ENCODE peak calls at places on chromosome 2, in seven cellular contexts. Z is spleen, X is uterus, P is breast epithelium, T is sigmoid colon, J is A549, R is HepG2. V is an unnamed sample. For H3K4me1, the result is how much of the 10 kb centered on the place peaks cover.

GRCh38 chr2:101999122-101999789 is 7.5 kb downstream of the IL1R2 start:
- DNase-seq in J (peak), P (no peak), Z (no peak), T (no peak), X (no peak), R (peak), V (peak)

GRCh38 chr2:236503100-236503499 is 66.5 kb upstream of the ACKR3 start:
- DNase-seq in X (no peak), Z (no peak), J (peak), P (no peak), T (no peak), R (no peak), V (no peak)

GRCh38 chr2:218019411-218020060 is 16.7 kb upstream of the TNS1 start:
- DNase-seq in Z (peak), P (no peak), X (no peak), R (no peak), J (no peak), T (no peak), V (no peak)

GRCh38 chr2:226754821-226755536 is 44.6 kb downstream of the IRS1 start:
- DNase-seq in X (no peak), J (no peak), T (no peak), R (no peak), P (no peak), Z (no peak), V (no peak)

GRCh38 chr2:27856386-27856785 is 33.8 kb downstream of the RBKS start:
- DNase-seq in P (no peak), T (no peak), J (no peak), R (no peak), X (no peak), Z (no peak), V (no peak)

GRCh38 chr2:96637385-96638143 is 548 bp downstream of the KANSL3 start:
- DNase-seq in T (peak), Z (peak), X (peak), R (peak), P (peak), J (peak), V (peak)

GRCh38 chr2:226114436-226114835 is 685.2 kb downstream of the IRS1 start:
- DNase-seq in T (no peak), X (no peak), P (no peak), R (peak), J (peak), Z (no peak), V (peak)

GRCh38 chr2:198795419-198795818 is 662.3 kb downstream of the SATB2 start:
- DNase-seq in Z (no peak), P (no peak), R (no peak), X (no peak), J (no peak), T (no peak), V (no peak)

GRCh38 chr2:80591233-80591632 is 286.7 kb upstream of the LRRTM1 start:
- DNase-seq in X (no peak), T (no peak), Z (no peak), J (no peak), R (no peak), P (no peak), V (no peak)

GRCh38 chr2:170492010-170492409 is 223.1 kb upstream of the SP5 start:
- DNase-seq in T (no peak), P (no peak), Z (no peak), X (no peak), J (no peak), R (no peak), V (no peak)
- H3K4me3 ChIP-seq in T (no peak), P (no peak), Z (no peak), X (no peak), J (no peak), R (no peak), V (no peak)

GRCh38 chr2:142040554-142040953 is 90.3 kb downstream of the LRP1B start:
- DNase-seq in Z (no peak), T (no peak), R (no peak), P (no peak), J (no peak), X (no peak), V (no peak)

GRCh38 chr2:142037744-142038143 is 93.1 kb downstream of the LRP1B start:
- DNase-seq in T (no peak), Z (no peak), X (no peak), P (no peak), J (peak), R (no peak), V (no peak)

GRCh38 chr2:142041105-142041504 is 89.7 kb downstream of the LRP1B start:
- DNase-seq in R (no peak), X (no peak), P (no peak), T (no peak), Z (no peak), J (no peak), V (no peak)

GRCh38 chr2:142037051-142037450 is 93.8 kb downstream of the LRP1B start:
- DNase-seq in T (no peak), J (no peak), P (no peak), X (no peak), Z (no peak), R (no peak), V (no peak)

DNA sequence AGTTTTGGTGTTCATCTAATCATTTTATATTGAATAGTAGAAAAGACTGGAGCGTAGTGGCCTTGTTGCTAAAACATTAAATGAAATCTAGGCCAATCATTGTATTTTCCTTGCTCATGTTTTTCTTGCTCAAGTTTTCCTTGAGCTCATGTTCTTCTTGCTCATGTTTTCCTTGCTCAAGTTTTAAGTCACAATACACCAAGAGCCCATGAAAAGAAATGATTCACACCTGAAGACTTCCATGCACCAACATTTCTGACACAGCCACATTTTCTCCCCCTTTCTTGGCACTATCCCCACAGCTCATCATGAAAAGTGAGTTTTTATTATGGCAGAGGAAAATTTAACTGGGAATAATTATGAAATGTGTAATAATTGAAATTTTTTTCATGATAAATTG is 92.0 kb downstream of the LRP1B start:
- DNase-seq in P (no peak), T (no peak), J (no peak), R (no peak), Z (no peak), X (no peak), V (no peak)
- H3K4me1 ChIP-seq in P (under half), T (under half), J (under half), R (under half), Z (under half), X (under half), V (under half)

DNA sequence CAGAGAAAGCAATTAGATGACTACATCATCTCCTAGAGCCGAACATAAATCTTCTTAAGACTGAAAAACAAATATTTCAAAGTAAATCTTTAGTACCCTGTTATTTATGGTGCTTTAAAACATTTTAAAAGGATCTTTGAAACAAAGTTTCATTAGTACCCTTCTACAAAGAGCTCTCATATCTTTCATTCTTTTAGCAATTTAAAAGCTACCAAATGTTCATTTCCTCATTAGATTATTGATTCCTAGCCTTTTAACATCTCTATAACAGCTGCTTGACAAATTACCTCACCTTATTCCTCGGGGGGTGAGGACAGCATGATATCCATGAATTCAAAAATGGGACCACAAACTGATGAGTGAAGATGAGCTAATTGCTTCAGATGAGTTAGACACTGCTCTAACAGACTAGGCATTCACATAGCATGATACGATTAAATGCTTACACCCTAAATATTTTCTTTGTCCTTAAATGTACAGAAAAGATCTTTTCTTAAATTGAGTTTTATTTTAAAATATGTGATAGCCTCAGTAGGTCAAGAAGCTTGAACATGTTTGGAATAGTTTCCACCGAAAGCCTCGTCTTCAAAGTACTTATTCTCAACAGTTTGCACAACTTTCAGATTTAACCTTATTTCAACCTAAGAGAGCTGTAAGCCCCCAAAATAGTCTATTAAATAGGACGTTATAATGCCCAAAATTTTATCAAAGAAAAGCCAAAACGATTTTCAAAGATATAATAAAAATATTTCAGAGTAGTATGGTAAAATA is 2.1 kb downstream of the ATAD2B start:
- DNase-seq in Z (no peak), X (no peak), J (no peak), R (no peak), T (no peak), P (no peak), V (no peak)
- TF ChIP-seq POLR2A in Z (no peak), X (no peak), J (no peak), R (no peak), T (no peak), P (no peak), V (no peak)

DNA sequence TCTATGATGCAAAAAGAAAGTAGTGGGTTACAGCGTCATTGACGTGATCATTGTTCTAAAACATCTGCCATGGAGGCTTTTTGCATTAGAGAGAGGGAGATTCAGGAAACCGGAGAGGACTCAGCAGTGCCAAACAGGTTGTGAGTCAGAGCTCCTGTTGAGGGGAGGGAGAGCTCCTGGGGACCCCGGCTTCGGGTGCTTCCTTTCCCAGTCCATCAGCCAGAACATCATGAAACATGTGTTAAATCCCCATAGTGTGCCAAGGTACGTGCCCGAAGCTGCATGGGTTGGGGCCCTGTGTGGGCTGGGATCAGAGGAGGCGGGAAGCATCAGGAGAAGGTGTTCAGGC is 793 bp upstream of the CYRIA start:
- DNase-seq in X (no peak), T (no peak), J (no peak), R (no peak), P (no peak), Z (no peak), V (no peak)
- H3K4me3 ChIP-seq in X (no peak), T (no peak), J (no peak), R (no peak), P (peak), Z (peak), V (peak)

DNA sequence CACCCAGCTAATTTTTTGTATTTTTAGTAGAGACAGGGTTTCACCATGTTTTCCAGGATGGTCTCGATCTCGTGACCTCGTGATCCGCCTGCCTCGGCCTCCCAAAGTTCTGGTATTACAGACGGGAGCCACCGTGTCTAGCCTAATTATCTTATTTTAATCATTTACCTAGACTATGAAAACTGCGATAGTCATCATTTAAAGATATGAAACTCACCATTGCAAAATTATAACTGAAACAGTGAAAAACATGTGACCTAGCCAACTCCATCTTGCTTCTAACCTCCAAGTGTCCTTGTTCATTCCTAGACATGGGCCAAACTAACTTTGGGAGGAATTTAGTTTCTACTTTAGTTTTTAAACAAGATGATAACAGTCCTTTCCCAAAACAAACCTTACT is 17.4 kb downstream of the SULT1C4 start:
- DNase-seq in T (no peak), J (no peak), Z (no peak), X (no peak), P (no peak), R (no peak), V (no peak)
- H3K4me1 ChIP-seq in T (under half), J (under half), Z (under half), X (under half), P (under half), R (under half), V (under half)

GRCh38 chr2:239399404-239399999 is 1.3 kb downstream of the HDAC4 start:
- DNase-seq in Z (peak), P (peak), X (peak), R (peak), J (peak), T (peak), V (peak)

GRCh38 chr2:239401450-239402227 is 819 bp upstream of the HDAC4 start:
- DNase-seq in J (peak), R (peak), X (peak), P (peak), T (peak), Z (peak), V (peak)

GRCh38 chr2:239400907-239401449 is at the start of gene HDAC4:
- DNase-seq in R (peak), Z (peak), P (peak), J (peak), X (peak), T (peak), V (peak)

GRCh38 chr2:239398536-239398935 is 2.3 kb downstream of the HDAC4 start:
- DNase-seq in T (peak), P (peak), Z (peak), J (no peak), R (no peak), X (peak), V (peak)

GRCh38 chr2:239400000-239400831 is 604 bp downstream of the HDAC4 start:
- DNase-seq in R (peak), Z (peak), X (peak), P (peak), J (no peak), T (peak), V (no peak)
- TF ChIP-seq POLR2A in R (no peak), Z (no peak), X (no peak), P (no peak), J (no peak), T (no peak), V (no peak)

GRCh38 chr2:186485576-186485870 is 537 bp upstream of the ZC3H15 start:
- DNase-seq in X (no peak), J (no peak), R (no peak), Z (no peak), T (no peak), P (no peak), V (no peak)
- H3K4me3 ChIP-seq in X (peak), J (peak), R (peak), Z (peak), T (peak), P (peak), V (peak)

DNA sequence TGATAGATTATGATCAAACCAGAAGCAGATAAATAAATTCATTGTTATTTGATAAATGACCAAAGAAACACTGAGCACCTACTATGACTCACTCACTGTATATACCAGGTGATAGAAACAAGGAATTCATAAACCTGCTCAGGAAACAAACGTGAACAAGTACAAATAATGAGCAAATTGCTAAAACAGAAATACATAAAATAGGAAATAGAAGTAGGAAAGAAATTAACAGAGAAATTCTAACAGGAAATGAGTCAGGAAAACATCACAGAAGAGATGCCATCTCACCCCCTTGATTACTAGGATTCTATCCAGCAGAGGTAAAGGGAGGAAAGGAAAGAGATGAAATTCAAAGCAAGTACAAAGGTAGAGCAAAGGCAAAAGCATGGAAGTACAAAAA is 31.3 kb downstream of the EXOC6B start:
- DNase-seq in J (no peak), Z (no peak), X (no peak), R (no peak), T (no peak), P (no peak), V (no peak)
- H3K4me1 ChIP-seq in J (under half), Z (under half), X (under half), R (under half), T (under half), P (under half), V (under half)

GRCh38 chr2:169828141-169828811 is 1.0 kb downstream of the UBR3 start:
- DNase-seq in T (peak), J (peak), X (no peak), P (no peak), Z (no peak), R (peak), V (peak)
- TF ChIP-seq POLR2A in T (no peak), J (no peak), X (no peak), P (no peak), Z (no peak), R (no peak), V (no peak)

GRCh38 chr2:120252207-120253020 is at the start of gene RALB:
- DNase-seq in Z (peak), R (peak), T (peak), P (peak), J (peak), X (peak), V (peak)

GRCh38 chr2:120251077-120251476 is 1.6 kb upstream of the RALB start:
- DNase-seq in P (no peak), T (peak), J (no peak), R (no peak), X (no peak), Z (peak), V (no peak)

GRCh38 chr2:120253021-120253882 is 600 bp downstream of the RALB start:
- DNase-seq in T (peak), R (peak), P (peak), J (peak), Z (peak), X (peak), V (peak)

GRCh38 chr2:120251863-120252206 is 817 bp upstream of the RALB start:
- DNase-seq in T (no peak), X (no peak), P (no peak), J (no peak), R (no peak), Z (no peak), V (no peak)

GRCh38 chr2:120254178-120254577 is 1.5 kb downstream of the RALB start:
- DNase-seq in R (no peak), P (no peak), Z (no peak), T (peak), X (no peak), J (no peak), V (no peak)
- H3K4me3 ChIP-seq in R (peak), P (peak), Z (peak), T (peak), X (peak), J (peak), V (peak)

V was measured in right lobe of liver.